ENCODE peak calls at places on chromosomes 7 and 10, in seven cellular contexts. One of them, this sample, is unnamed.

GRCh38 chr10:35684625-35685024 is 42.5 kb upstream of the FZD8 start:
- DNase-seq in MM.1S: no peak
- DNase-seq in HCT116: no peak
- DNase-seq in GM23338: peak
- DNase-seq in GM23248: no peak
- DNase-seq in PC-3: no peak
- DNase-seq in hepatocyte: no peak
- DNase-seq in this sample: peak

GRCh38 chr7:78953090-78953489 is 500.4 kb downstream of the MAGI2 start:
- DNase-seq in HCT116: no peak
- DNase-seq in MM.1S: no peak
- DNase-seq in PC-3: no peak
- DNase-seq in GM23248: no peak
- DNase-seq in hepatocyte: no peak
- DNase-seq in GM23338: no peak
- DNase-seq in this sample: no peak

GRCh38 chr10:131580674-131581073 is 269.2 kb upstream of the TCERG1L start:
- DNase-seq in GM23338: no peak
- DNase-seq in HCT116: no peak
- DNase-seq in PC-3: no peak
- DNase-seq in MM.1S: no peak
- DNase-seq in hepatocyte: no peak
- DNase-seq in GM23248: no peak
- DNase-seq in this sample: no peak

GRCh38 chr10:49062229-49062628 is 53.1 kb downstream of the VSTM4 start:
- DNase-seq in GM23338: no peak
- DNase-seq in HCT116: no peak
- DNase-seq in PC-3: no peak
- DNase-seq in GM23248: no peak
- DNase-seq in hepatocyte: no peak
- DNase-seq in MM.1S: no peak
- DNase-seq in this sample: no peak

GRCh38 chr10:89633484-89633883 is 11.6 kb downstream of the PANK1 start:
- DNase-seq in PC-3: peak
- DNase-seq in GM23248: peak
- DNase-seq in hepatocyte: peak
- DNase-seq in MM.1S: no peak
- DNase-seq in HCT116: no peak
- DNase-seq in GM23338: no peak
- DNase-seq in this sample: no peak

GRCh38 chr10:110395350-110396283 is 90.9 kb upstream of the SMNDC1 start:
- DNase-seq in MM.1S: peak
- DNase-seq in PC-3: peak
- DNase-seq in HCT116: peak
- DNase-seq in GM23248: peak
- DNase-seq in GM23338: no peak
- DNase-seq in hepatocyte: peak
- DNase-seq in this sample: no peak

GRCh38 chr7:137996386-137996851 is 5.5 kb downstream of the CREB3L2 start:
- DNase-seq in MM.1S: no peak
- DNase-seq in hepatocyte: no peak
- DNase-seq in PC-3: no peak
- DNase-seq in HCT116: no peak
- DNase-seq in GM23338: no peak
- DNase-seq in GM23248: peak
- DNase-seq in this sample: no peak

GRCh38 chr10:46536781-46537180 is 19.7 kb downstream of the GPRIN2 start:
- DNase-seq in HCT116: no peak
- DNase-seq in PC-3: no peak
- DNase-seq in hepatocyte: no peak
- DNase-seq in MM.1S: no peak
- DNase-seq in GM23338: no peak
- DNase-seq in GM23248: no peak
- DNase-seq in this sample: no peak

GRCh38 chr10:103885617-103886016 is 30.2 kb upstream of the SH3PXD2A start:
- DNase-seq in HCT116: no peak
- DNase-seq in GM23248: peak
- DNase-seq in hepatocyte: no peak
- DNase-seq in PC-3: no peak
- DNase-seq in MM.1S: no peak
- DNase-seq in GM23338: no peak
- DNase-seq in this sample: no peak

GRCh38 chr10:30883751-30884150 is 147.9 kb downstream of the ZNF438 start:
- DNase-seq in MM.1S: no peak
- DNase-seq in hepatocyte: no peak
- DNase-seq in PC-3: no peak
- DNase-seq in HCT116: no peak
- DNase-seq in GM23248: no peak
- DNase-seq in GM23338: no peak
- DNase-seq in this sample: no peak

GRCh38 chr7:144670251-144670650 is 165.6 kb downstream of the TPK1 start:
- DNase-seq in GM23338: peak
- DNase-seq in hepatocyte: peak
- DNase-seq in GM23248: peak
- DNase-seq in PC-3: peak
- DNase-seq in HCT116: peak
- DNase-seq in MM.1S: peak
- DNase-seq in this sample: no peak

GRCh38 chr7:69599879-69600764 is 1.8 kb downstream of the AUTS2 start:
- DNase-seq in GM23338: peak
- DNase-seq in GM23248: peak
- DNase-seq in MM.1S: no peak
- DNase-seq in hepatocyte: peak
- DNase-seq in HCT116: no peak
- DNase-seq in PC-3: no peak
- DNase-seq in this sample: peak

GRCh38 chr10:78656397-78656796 is 412.4 kb upstream of the ZMIZ1 start:
- DNase-seq in HCT116: no peak
- DNase-seq in PC-3: no peak
- DNase-seq in GM23248: no peak
- DNase-seq in MM.1S: no peak
- DNase-seq in hepatocyte: no peak
- DNase-seq in GM23338: no peak
- DNase-seq in this sample: peak

GRCh38 chr10:17113889-17114288 is 15.7 kb downstream of the CUBN start:
- DNase-seq in GM23248: peak
- DNase-seq in MM.1S: no peak
- DNase-seq in PC-3: no peak
- DNase-seq in GM23338: no peak
- DNase-seq in hepatocyte: peak
- DNase-seq in HCT116: no peak
- DNase-seq in this sample: no peak

GRCh38 chr7:24718431-24718831 is 38.8 kb downstream of the GSDME start:
- DNase-seq in GM23248: no peak
- DNase-seq in GM23338: no peak
- DNase-seq in MM.1S: no peak
- DNase-seq in PC-3: no peak
- DNase-seq in HCT116: no peak
- DNase-seq in hepatocyte: no peak
- DNase-seq in this sample: peak

GRCh38 chr10:88731296-88731695 is 25.2 kb downstream of the LIPK start:
- DNase-seq in PC-3: no peak
- DNase-seq in HCT116: no peak
- DNase-seq in GM23248: peak
- DNase-seq in hepatocyte: peak
- DNase-seq in MM.1S: no peak
- DNase-seq in GM23338: peak
- DNase-seq in this sample: peak

GRCh38 chr10:43943119-43943824 is 294.6 kb upstream of the ZNF32 start:
- DNase-seq in GM23338: no peak
- DNase-seq in GM23248: no peak
- DNase-seq in PC-3: no peak
- DNase-seq in hepatocyte: no peak
- DNase-seq in MM.1S: no peak
- DNase-seq in HCT116: no peak
- DNase-seq in this sample: no peak

GRCh38 chr7:7868245-7868899 is 100.2 kb upstream of the GLCCI1 start:
- DNase-seq in MM.1S: no peak
- DNase-seq in GM23338: no peak
- DNase-seq in HCT116: no peak
- DNase-seq in PC-3: no peak
- DNase-seq in GM23248: no peak
- DNase-seq in hepatocyte: no peak
- DNase-seq in this sample: no peak

GRCh38 chr10:107618461-107619093 is 454.1 kb upstream of the SORCS1 start:
- DNase-seq in GM23248: peak
- DNase-seq in hepatocyte: no peak
- DNase-seq in MM.1S: no peak
- DNase-seq in PC-3: peak
- DNase-seq in GM23338: no peak
- DNase-seq in HCT116: no peak
- DNase-seq in this sample: no peak

GRCh38 chr10:30359373-30360206 is 10.5 kb upstream of the MTPAP start:
- DNase-seq in GM23248: peak
- DNase-seq in PC-3: peak
- DNase-seq in GM23338: peak
- DNase-seq in HCT116: peak
- DNase-seq in MM.1S: peak
- DNase-seq in hepatocyte: peak
- DNase-seq in this sample: peak

GRCh38 chr7:102431617-102432298 is 1.6 kb upstream of the ORAI2 start:
- DNase-seq in GM23338: no peak
- DNase-seq in HCT116: no peak
- DNase-seq in MM.1S: peak
- DNase-seq in GM23248: no peak
- DNase-seq in hepatocyte: peak
- DNase-seq in PC-3: peak
- DNase-seq in this sample: no peak

GRCh38 chr10:6091630-6092029 is 2.8 kb downstream of the RBM17 start:
- DNase-seq in hepatocyte: no peak
- DNase-seq in GM23338: no peak
- DNase-seq in GM23248: peak
- DNase-seq in MM.1S: no peak
- DNase-seq in HCT116: no peak
- DNase-seq in PC-3: no peak
- DNase-seq in this sample: peak

GRCh38 chr10:114603943-114604342 is 54.1 kb downstream of the ABLIM1 start:
- DNase-seq in PC-3: peak
- DNase-seq in HCT116: no peak
- DNase-seq in GM23338: no peak
- DNase-seq in hepatocyte: peak
- DNase-seq in GM23248: no peak
- DNase-seq in MM.1S: no peak
- DNase-seq in this sample: no peak

GRCh38 chr10:125009580-125010235 is 67.8 kb downstream of the ZRANB1 start:
- DNase-seq in GM23338: no peak
- DNase-seq in GM23248: no peak
- DNase-seq in HCT116: no peak
- DNase-seq in MM.1S: no peak
- DNase-seq in PC-3: no peak
- DNase-seq in hepatocyte: no peak
- DNase-seq in this sample: no peak

GRCh38 chr7:82810558-82811259 is 352.0 kb downstream of the PCLO start:
- DNase-seq in GM23248: peak
- DNase-seq in GM23338: peak
- DNase-seq in HCT116: peak
- DNase-seq in PC-3: peak
- DNase-seq in MM.1S: peak
- DNase-seq in hepatocyte: peak
- DNase-seq in this sample: peak

GRCh38 chr10:4545077-4545476 is 280.9 kb upstream of the AKR1E2 start:
- DNase-seq in MM.1S: no peak
- DNase-seq in HCT116: no peak
- DNase-seq in hepatocyte: no peak
- DNase-seq in PC-3: no peak
- DNase-seq in GM23248: peak
- DNase-seq in GM23338: no peak
- DNase-seq in this sample: no peak
- TF ChIP-seq EZH2 in MM.1S: no peak
- TF ChIP-seq EZH2 in HCT116: no peak
- TF ChIP-seq EZH2 in hepatocyte: no peak
- TF ChIP-seq EZH2 in PC-3: no peak
- TF ChIP-seq EZH2 in GM23248: no peak
- TF ChIP-seq EZH2 in GM23338: no peak
- TF ChIP-seq EZH2 in this sample: no peak

GRCh38 chr10:98320476-98321202 is 52.6 kb upstream of the LOXL4 start:
- DNase-seq in GM23338: no peak
- DNase-seq in hepatocyte: no peak
- DNase-seq in GM23248: no peak
- DNase-seq in PC-3: no peak
- DNase-seq in HCT116: no peak
- DNase-seq in MM.1S: no peak
- DNase-seq in this sample: no peak

GRCh38 chr10:98323221-98324164 is 55.5 kb upstream of the LOXL4 start:
- DNase-seq in MM.1S: no peak
- DNase-seq in HCT116: peak
- DNase-seq in PC-3: peak
- DNase-seq in GM23338: no peak
- DNase-seq in hepatocyte: peak
- DNase-seq in GM23248: peak
- DNase-seq in this sample: no peak

GRCh38 chr10:98318861-98319260 is 50.9 kb upstream of the LOXL4 start:
- DNase-seq in hepatocyte: no peak
- DNase-seq in PC-3: no peak
- DNase-seq in GM23248: peak
- DNase-seq in GM23338: no peak
- DNase-seq in HCT116: no peak
- DNase-seq in MM.1S: no peak
- DNase-seq in this sample: no peak

GRCh38 chr10:98316661-98317060 is 48.7 kb upstream of the LOXL4 start:
- DNase-seq in hepatocyte: no peak
- DNase-seq in GM23338: no peak
- DNase-seq in GM23248: peak
- DNase-seq in MM.1S: no peak
- DNase-seq in HCT116: no peak
- DNase-seq in PC-3: peak
- DNase-seq in this sample: no peak

GRCh38 chr10:98321203-98321780 is 53.3 kb upstream of the LOXL4 start:
- DNase-seq in MM.1S: no peak
- DNase-seq in PC-3: no peak
- DNase-seq in HCT116: no peak
- DNase-seq in GM23338: peak
- DNase-seq in GM23248: no peak
- DNase-seq in hepatocyte: no peak
- DNase-seq in this sample: peak
- TF ChIP-seq EZH2phosphoT487 in MM.1S: no peak
- TF ChIP-seq EZH2phosphoT487 in PC-3: no peak
- TF ChIP-seq EZH2phosphoT487 in HCT116: no peak
- TF ChIP-seq EZH2phosphoT487 in GM23338: no peak
- TF ChIP-seq EZH2phosphoT487 in GM23248: no peak
- TF ChIP-seq EZH2phosphoT487 in hepatocyte: no peak
- TF ChIP-seq EZH2phosphoT487 in this sample: no peak

GRCh38 chr7:6271091-6271658 is 1.2 kb downstream of the CYTH3 start:
- DNase-seq in hepatocyte: peak
- DNase-seq in MM.1S: no peak
- DNase-seq in GM23338: peak
- DNase-seq in HCT116: no peak
- DNase-seq in PC-3: peak
- DNase-seq in GM23248: peak
- DNase-seq in this sample: peak
- TF ChIP-seq EZH2 in hepatocyte: no peak
- TF ChIP-seq EZH2 in MM.1S: no peak
- TF ChIP-seq EZH2 in GM23338: no peak
- TF ChIP-seq EZH2 in HCT116: no peak
- TF ChIP-seq EZH2 in PC-3: no peak
- TF ChIP-seq EZH2 in GM23248: no peak
- TF ChIP-seq EZH2 in this sample: no peak

DNA sequence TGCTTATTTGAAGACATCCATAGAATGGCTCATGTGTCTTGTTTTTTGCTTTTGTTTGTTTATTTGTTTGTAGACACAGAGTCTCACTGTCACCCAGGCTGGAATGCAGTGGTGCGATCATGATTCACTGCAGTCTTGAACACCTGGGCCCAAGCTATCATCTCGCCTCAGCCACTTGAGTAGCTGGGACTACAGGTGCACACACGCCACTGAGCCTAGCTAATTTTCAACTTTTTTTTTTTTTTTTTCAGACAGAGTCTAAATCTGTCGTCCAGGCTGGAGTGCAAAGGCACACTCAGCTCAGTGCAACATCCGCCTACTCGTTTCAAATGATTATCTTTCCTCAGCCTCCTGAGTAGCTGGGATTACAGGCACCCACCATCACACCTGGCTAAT is 83.3 kb upstream of the KLF6 start:
- DNase-seq in HCT116: no peak
- DNase-seq in GM23248: no peak
- DNase-seq in MM.1S: peak
- DNase-seq in GM23338: no peak
- DNase-seq in PC-3: no peak
- DNase-seq in hepatocyte: no peak
- DNase-seq in this sample: no peak
- TF ChIP-seq EZH2phosphoT487 in HCT116: no peak
- TF ChIP-seq EZH2phosphoT487 in GM23248: no peak
- TF ChIP-seq EZH2phosphoT487 in MM.1S: no peak
- TF ChIP-seq EZH2phosphoT487 in GM23338: no peak
- TF ChIP-seq EZH2phosphoT487 in PC-3: no peak
- TF ChIP-seq EZH2phosphoT487 in hepatocyte: no peak
- TF ChIP-seq EZH2phosphoT487 in this sample: no peak